ENCODE peak calls at places on chromosomes 4 and X, in nine cellular contexts. One of them, this sample, is unnamed.

GRCh38 chrX:107600366-107600765 is 27.9 kb upstream of the PRPS1 start:
- DNase-seq in thyroid gland: no peak
- DNase-seq in aorta: no peak
- DNase-seq in CD8-positive, alpha-beta T cell: no peak
- DNase-seq in AG04450: no peak
- DNase-seq in kidney epithelial cell: no peak
- DNase-seq in small intestine: no peak
- DNase-seq in fibroblast of villous mesenchyme: no peak
- DNase-seq in Jurkat, Clone E6-1: no peak
- DNase-seq in this sample: no peak

GRCh38 chrX:68428431-68428830 is 4.9 kb downstream of the OPHN1 start:
- DNase-seq in thyroid gland: no peak
- DNase-seq in aorta: no peak
- DNase-seq in CD8-positive, alpha-beta T cell: no peak
- DNase-seq in AG04450: no peak
- DNase-seq in kidney epithelial cell: no peak
- DNase-seq in small intestine: no peak
- DNase-seq in fibroblast of villous mesenchyme: peak
- DNase-seq in Jurkat, Clone E6-1: no peak
- DNase-seq in this sample: peak

GRCh38 chr4:127509155-127509554 is 123.6 kb upstream of the INTU start:
- DNase-seq in thyroid gland: no peak
- DNase-seq in aorta: no peak
- DNase-seq in CD8-positive, alpha-beta T cell: no peak
- DNase-seq in AG04450: peak
- DNase-seq in kidney epithelial cell: no peak
- DNase-seq in small intestine: no peak
- DNase-seq in fibroblast of villous mesenchyme: peak
- DNase-seq in Jurkat, Clone E6-1: no peak
- DNase-seq in this sample: peak

GRCh38 chrX:49209434-49210251 is 9.7 kb upstream of the SYP start:
- DNase-seq in thyroid gland: no peak
- DNase-seq in aorta: no peak
- DNase-seq in CD8-positive, alpha-beta T cell: no peak
- DNase-seq in AG04450: no peak
- DNase-seq in kidney epithelial cell: no peak
- DNase-seq in small intestine: no peak
- DNase-seq in fibroblast of villous mesenchyme: peak
- DNase-seq in Jurkat, Clone E6-1: no peak
- DNase-seq in this sample: no peak

GRCh38 chr4:81623434-81623833 is 151.7 kb upstream of the RASGEF1B start:
- DNase-seq in thyroid gland: no peak
- DNase-seq in aorta: no peak
- DNase-seq in CD8-positive, alpha-beta T cell: no peak
- DNase-seq in AG04450: no peak
- DNase-seq in kidney epithelial cell: no peak
- DNase-seq in small intestine: no peak
- DNase-seq in fibroblast of villous mesenchyme: no peak
- DNase-seq in Jurkat, Clone E6-1: no peak
- DNase-seq in this sample: no peak

GRCh38 chr4:22348410-22348809 is 167.5 kb downstream of the ADGRA3 start:
- DNase-seq in thyroid gland: no peak
- DNase-seq in aorta: no peak
- DNase-seq in CD8-positive, alpha-beta T cell: no peak
- DNase-seq in AG04450: peak
- DNase-seq in kidney epithelial cell: no peak
- DNase-seq in small intestine: no peak
- DNase-seq in fibroblast of villous mesenchyme: peak
- DNase-seq in Jurkat, Clone E6-1: no peak
- DNase-seq in this sample: no peak

GRCh38 chr4:52645315-52645714 is 13.8 kb downstream of the USP46 start:
- DNase-seq in thyroid gland: no peak
- DNase-seq in aorta: no peak
- DNase-seq in CD8-positive, alpha-beta T cell: no peak
- DNase-seq in AG04450: no peak
- DNase-seq in kidney epithelial cell: no peak
- DNase-seq in small intestine: no peak
- DNase-seq in fibroblast of villous mesenchyme: no peak
- DNase-seq in Jurkat, Clone E6-1: no peak
- DNase-seq in this sample: no peak

GRCh38 chrX:9906919-9907318 is 60.2 kb upstream of the CLDN34 start:
- DNase-seq in thyroid gland: no peak
- DNase-seq in aorta: no peak
- DNase-seq in CD8-positive, alpha-beta T cell: no peak
- DNase-seq in AG04450: no peak
- DNase-seq in kidney epithelial cell: no peak
- DNase-seq in small intestine: no peak
- DNase-seq in fibroblast of villous mesenchyme: no peak
- DNase-seq in Jurkat, Clone E6-1: no peak
- DNase-seq in this sample: no peak

GRCh38 chrX:53263597-53264094 is 17.7 kb downstream of the IQSEC2 start:
- DNase-seq in thyroid gland: no peak
- DNase-seq in aorta: no peak
- DNase-seq in CD8-positive, alpha-beta T cell: no peak
- DNase-seq in AG04450: no peak
- DNase-seq in kidney epithelial cell: no peak
- DNase-seq in small intestine: no peak
- DNase-seq in fibroblast of villous mesenchyme: no peak
- DNase-seq in Jurkat, Clone E6-1: no peak
- DNase-seq in this sample: no peak

GRCh38 chrX:37846141-37846540 is 1.2 kb downstream of the DYNLT3 start:
- DNase-seq in thyroid gland: no peak
- DNase-seq in aorta: no peak
- DNase-seq in CD8-positive, alpha-beta T cell: no peak
- DNase-seq in AG04450: no peak
- DNase-seq in kidney epithelial cell: no peak
- DNase-seq in small intestine: no peak
- DNase-seq in fibroblast of villous mesenchyme: no peak
- DNase-seq in Jurkat, Clone E6-1: no peak
- DNase-seq in this sample: peak

DNA sequence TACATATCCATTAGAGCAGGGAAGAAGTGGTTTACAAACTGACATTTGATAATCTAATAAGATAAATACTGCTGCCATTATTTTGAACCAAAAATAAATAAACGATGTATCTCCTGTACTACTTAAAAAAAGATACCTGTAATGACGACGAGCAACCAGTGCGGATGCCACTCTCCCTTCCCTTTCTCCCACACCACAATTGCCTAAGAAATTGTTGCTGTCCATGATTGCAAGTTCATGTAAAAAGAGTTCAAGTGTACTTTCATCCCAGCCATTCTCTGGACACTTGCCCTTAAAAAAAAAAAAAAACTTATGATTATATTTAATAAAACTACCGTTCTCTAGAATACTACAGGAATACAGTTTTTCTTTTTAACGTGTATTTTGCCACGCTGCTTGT is 1.4 kb downstream of the SEPSECS start:
- DNase-seq in thyroid gland: no peak
- DNase-seq in aorta: no peak
- DNase-seq in CD8-positive, alpha-beta T cell: no peak
- DNase-seq in AG04450: no peak
- DNase-seq in kidney epithelial cell: no peak
- DNase-seq in small intestine: no peak
- DNase-seq in fibroblast of villous mesenchyme: no peak
- DNase-seq in Jurkat, Clone E6-1: no peak
- DNase-seq in this sample: no peak
- H3K4me3 ChIP-seq in thyroid gland: no peak
- H3K4me3 ChIP-seq in aorta: no peak
- H3K4me3 ChIP-seq in CD8-positive, alpha-beta T cell: no peak
- H3K4me3 ChIP-seq in AG04450: no peak
- H3K4me3 ChIP-seq in kidney epithelial cell: no peak
- H3K4me3 ChIP-seq in small intestine: no peak
- H3K4me3 ChIP-seq in fibroblast of villous mesenchyme: no peak
- H3K4me3 ChIP-seq in Jurkat, Clone E6-1: peak
- H3K4me3 ChIP-seq in this sample: no peak

DNA sequence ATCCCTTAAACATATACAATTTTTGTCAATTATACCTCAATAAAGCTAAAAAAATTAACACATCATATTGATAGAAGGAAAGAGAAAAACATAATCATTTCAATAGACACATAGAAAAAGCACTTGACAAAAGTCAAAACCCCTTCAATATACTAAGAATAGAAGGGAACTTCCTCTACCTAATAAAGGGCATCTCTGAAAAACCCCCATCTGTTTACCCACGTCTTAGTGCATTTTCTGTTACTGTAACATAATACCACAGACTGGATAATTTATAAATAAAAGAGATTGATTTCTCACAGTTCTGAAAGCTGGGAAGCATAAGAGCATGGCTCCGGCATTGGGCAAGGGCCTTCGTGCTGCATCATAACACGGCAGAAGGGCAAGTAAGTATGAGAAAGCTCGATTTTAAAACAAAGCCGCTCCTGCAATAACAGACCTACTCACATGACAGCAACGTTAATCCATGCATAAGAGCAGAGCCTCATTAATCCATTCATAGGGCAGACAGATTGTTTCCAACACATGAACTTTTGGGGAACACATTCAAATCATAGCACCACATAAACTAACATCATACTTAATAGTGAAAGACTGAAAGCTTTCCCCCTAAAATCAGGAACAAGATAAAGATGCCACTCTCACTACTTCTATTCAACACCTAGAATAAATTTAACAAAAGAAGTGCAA is 15.7 kb downstream of the STEEP1 start:
- DNase-seq in thyroid gland: no peak
- DNase-seq in aorta: no peak
- DNase-seq in CD8-positive, alpha-beta T cell: no peak
- DNase-seq in AG04450: no peak
- DNase-seq in kidney epithelial cell: no peak
- DNase-seq in small intestine: no peak
- DNase-seq in fibroblast of villous mesenchyme: no peak
- DNase-seq in Jurkat, Clone E6-1: no peak
- DNase-seq in this sample: no peak
- H3K4me3 ChIP-seq in thyroid gland: no peak
- H3K4me3 ChIP-seq in aorta: no peak
- H3K4me3 ChIP-seq in CD8-positive, alpha-beta T cell: no peak
- H3K4me3 ChIP-seq in AG04450: no peak
- H3K4me3 ChIP-seq in kidney epithelial cell: no peak
- H3K4me3 ChIP-seq in small intestine: no peak
- H3K4me3 ChIP-seq in fibroblast of villous mesenchyme: no peak
- H3K4me3 ChIP-seq in Jurkat, Clone E6-1: no peak
- H3K4me3 ChIP-seq in this sample: no peak

DNA sequence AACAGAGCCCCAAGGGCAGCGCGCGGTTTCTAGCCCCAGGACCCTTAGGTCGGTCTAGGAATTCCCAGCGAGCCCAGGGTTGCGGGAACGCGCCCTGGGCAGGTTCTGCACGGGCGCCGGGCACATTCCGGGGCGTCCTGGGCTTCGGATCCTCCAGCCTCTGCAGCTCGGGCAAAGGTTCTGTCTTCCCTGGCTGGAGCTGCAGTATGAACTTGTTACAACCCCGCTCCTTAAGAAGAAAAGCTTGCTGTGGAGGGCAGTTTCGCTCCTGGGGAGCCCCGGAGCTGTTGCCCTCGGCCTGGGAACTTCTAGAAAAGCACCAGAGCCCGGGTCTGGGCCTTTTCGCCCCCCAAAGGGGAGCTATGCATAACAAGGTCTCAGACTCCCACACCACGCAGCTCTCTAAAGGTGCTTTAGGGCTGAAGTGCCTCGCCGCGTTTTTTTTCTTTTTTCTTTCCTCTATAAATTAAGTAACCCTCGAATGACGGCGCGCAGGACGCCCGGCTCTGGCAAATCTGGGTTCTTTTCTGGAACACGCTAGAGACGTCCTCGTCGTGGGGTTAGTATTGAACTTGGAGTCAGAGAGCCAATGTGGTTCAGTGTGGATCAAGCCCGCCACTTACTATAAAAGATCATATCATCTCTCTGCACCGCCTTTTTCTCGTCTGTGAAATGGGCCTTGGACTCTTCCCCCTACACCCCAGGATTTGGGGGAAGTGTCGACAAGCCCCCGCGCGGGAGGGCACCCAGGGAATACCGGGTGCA is 5.7 kb downstream of the MSX1 start:
- DNase-seq in thyroid gland: no peak
- DNase-seq in aorta: no peak
- DNase-seq in CD8-positive, alpha-beta T cell: no peak
- DNase-seq in AG04450: no peak
- DNase-seq in kidney epithelial cell: no peak
- DNase-seq in small intestine: no peak
- DNase-seq in fibroblast of villous mesenchyme: no peak
- DNase-seq in Jurkat, Clone E6-1: no peak
- DNase-seq in this sample: no peak
- H3K4me3 ChIP-seq in thyroid gland: no peak
- H3K4me3 ChIP-seq in aorta: peak
- H3K4me3 ChIP-seq in CD8-positive, alpha-beta T cell: no peak
- H3K4me3 ChIP-seq in AG04450: no peak
- H3K4me3 ChIP-seq in kidney epithelial cell: no peak
- H3K4me3 ChIP-seq in small intestine: no peak
- H3K4me3 ChIP-seq in fibroblast of villous mesenchyme: no peak
- H3K4me3 ChIP-seq in Jurkat, Clone E6-1: no peak
- H3K4me3 ChIP-seq in this sample: peak

GRCh38 chr4:151202381-151202780 is 74.6 kb upstream of the PRSS48 start:
- DNase-seq in thyroid gland: no peak
- DNase-seq in aorta: no peak
- DNase-seq in CD8-positive, alpha-beta T cell: no peak
- DNase-seq in AG04450: no peak
- DNase-seq in kidney epithelial cell: no peak
- DNase-seq in small intestine: no peak
- DNase-seq in fibroblast of villous mesenchyme: no peak
- DNase-seq in Jurkat, Clone E6-1: no peak
- DNase-seq in this sample: no peak

GRCh38 chr4:151197258-151197657 is 79.7 kb upstream of the PRSS48 start:
- DNase-seq in thyroid gland: no peak
- DNase-seq in aorta: no peak
- DNase-seq in CD8-positive, alpha-beta T cell: no peak
- DNase-seq in AG04450: no peak
- DNase-seq in kidney epithelial cell: no peak
- DNase-seq in small intestine: no peak
- DNase-seq in fibroblast of villous mesenchyme: peak
- DNase-seq in Jurkat, Clone E6-1: no peak
- DNase-seq in this sample: no peak

GRCh38 chr4:151202851-151203455 is 74.0 kb upstream of the PRSS48 start:
- DNase-seq in thyroid gland: no peak
- DNase-seq in aorta: no peak
- DNase-seq in CD8-positive, alpha-beta T cell: no peak
- DNase-seq in AG04450: no peak
- DNase-seq in kidney epithelial cell: no peak
- DNase-seq in small intestine: no peak
- DNase-seq in fibroblast of villous mesenchyme: no peak
- DNase-seq in Jurkat, Clone E6-1: no peak
- DNase-seq in this sample: peak

GRCh38 chr4:151198748-151199147 is 78.2 kb upstream of the PRSS48 start:
- DNase-seq in thyroid gland: no peak
- DNase-seq in aorta: no peak
- DNase-seq in CD8-positive, alpha-beta T cell: no peak
- DNase-seq in AG04450: no peak
- DNase-seq in kidney epithelial cell: no peak
- DNase-seq in small intestine: no peak
- DNase-seq in fibroblast of villous mesenchyme: peak
- DNase-seq in Jurkat, Clone E6-1: no peak
- DNase-seq in this sample: peak

GRCh38 chr4:151199496-151200190 is 77.3 kb upstream of the PRSS48 start:
- DNase-seq in thyroid gland: no peak
- DNase-seq in aorta: no peak
- DNase-seq in CD8-positive, alpha-beta T cell: no peak
- DNase-seq in AG04450: no peak
- DNase-seq in kidney epithelial cell: no peak
- DNase-seq in small intestine: no peak
- DNase-seq in fibroblast of villous mesenchyme: no peak
- DNase-seq in Jurkat, Clone E6-1: no peak
- DNase-seq in this sample: no peak
- H3K4me3 ChIP-seq in thyroid gland: no peak
- H3K4me3 ChIP-seq in aorta: no peak
- H3K4me3 ChIP-seq in CD8-positive, alpha-beta T cell: no peak
- H3K4me3 ChIP-seq in AG04450: no peak
- H3K4me3 ChIP-seq in kidney epithelial cell: no peak
- H3K4me3 ChIP-seq in small intestine: no peak
- H3K4me3 ChIP-seq in fibroblast of villous mesenchyme: no peak
- H3K4me3 ChIP-seq in Jurkat, Clone E6-1: no peak
- H3K4me3 ChIP-seq in this sample: no peak